ENCODE peak calls at places on chromosomes 2 and 18, in six cellular contexts. T, Z, C, X, M and G are unnamed samples.

GRCh38 chr18:44579028-44579692 is 101.5 kb upstream of the SETBP1 start:
- DNase-seq in M (no peak), Z (peak; percentile 16), X (no peak), T (peak; percentile 12), C (peak; percentile 1), G (peak; percentile 7)

GRCh38 chr2:40844353-40845277 is 392.7 kb upstream of the SLC8A1 start:
- DNase-seq in X (no peak), Z (peak; percentile 1), M (no peak), C (peak; percentile 41), T (no peak), G (no peak)

GRCh38 chr2:148814853-148815419 is 60.1 kb upstream of the KIF5C start:
- DNase-seq in M (no peak), T (no peak), X (no peak), C (no peak), Z (no peak), G (no peak)

GRCh38 chr2:88807237-88807962 is 115.9 kb downstream of the RPIA start:
- DNase-seq in T (no peak), M (no peak), Z (no peak), C (no peak), X (no peak), G (no peak)

GRCh38 chr2:102191501-102191900 is 4.7 kb downstream of the IL1RL2 start:
- DNase-seq in T (no peak), C (no peak), Z (no peak), M (no peak), X (no peak), G (no peak)

GRCh38 chr2:98356729-98357128 is 10.5 kb downstream of the CNGA3 start:
- DNase-seq in X (no peak), C (no peak), M (no peak), Z (no peak), T (no peak), G (no peak)

GRCh38 chr18:48467231-48467630 is 58.0 kb upstream of the ZBTB7C start:
- DNase-seq in M (no peak), T (no peak), C (no peak), Z (no peak), X (no peak), G (no peak)

GRCh38 chr18:902179-902718 is 2.4 kb upstream of the ADCYAP1 start:
- DNase-seq in M (no peak), C (no peak), X (no peak), Z (peak; percentile 52), T (no peak), G (no peak)

GRCh38 chr18:31241900-31242409 is 76.0 kb upstream of the DSG1 start:
- DNase-seq in M (peak; percentile 23), X (no peak), T (no peak), C (peak; percentile 98), Z (peak; percentile 57), G (no peak)

GRCh38 chr2:235191933-235192332 is 240.1 kb downstream of the SH3BP4 start:
- DNase-seq in X (no peak), C (no peak), T (no peak), M (no peak), Z (no peak), G (no peak)

GRCh38 chr2:18440141-18440605 is 120.3 kb downstream of the RDH14 start:
- DNase-seq in Z (no peak), C (no peak), M (no peak), X (no peak), T (no peak), G (no peak)

GRCh38 chr18:45839415-45840395 is 14.2 kb downstream of the SIGLEC15 start:
- DNase-seq in C (peak; percentile 23), X (no peak), Z (peak; percentile 25), T (no peak), M (no peak), G (no peak)

GRCh38 chr2:149410701-149411484 is 80.5 kb downstream of the LYPD6 start:
- DNase-seq in C (no peak), X (no peak), M (no peak), T (no peak), Z (no peak), G (no peak)

GRCh38 chr2:70789304-70790078 is 952 bp downstream of the FIGLA start:
- DNase-seq in X (no peak), T (peak; percentile 32), M (peak; percentile 57), C (peak; percentile 58), Z (peak; percentile 78), G (no peak)

GRCh38 chr2:98541489-98541888 is 66.8 kb downstream of the COA5 start:
- DNase-seq in T (no peak), M (no peak), X (no peak), C (no peak), Z (no peak), G (no peak)

GRCh38 chr18:76725445-76725844 is 96.9 kb upstream of the ZNF236 start:
- DNase-seq in M (no peak), C (no peak), Z (no peak), X (no peak), T (no peak), G (no peak)
- TF ChIP-seq POLR2AphosphoS5 in M (no peak), C (no peak), Z (no peak), X (no peak), T (no peak), G (no peak)

DNA sequence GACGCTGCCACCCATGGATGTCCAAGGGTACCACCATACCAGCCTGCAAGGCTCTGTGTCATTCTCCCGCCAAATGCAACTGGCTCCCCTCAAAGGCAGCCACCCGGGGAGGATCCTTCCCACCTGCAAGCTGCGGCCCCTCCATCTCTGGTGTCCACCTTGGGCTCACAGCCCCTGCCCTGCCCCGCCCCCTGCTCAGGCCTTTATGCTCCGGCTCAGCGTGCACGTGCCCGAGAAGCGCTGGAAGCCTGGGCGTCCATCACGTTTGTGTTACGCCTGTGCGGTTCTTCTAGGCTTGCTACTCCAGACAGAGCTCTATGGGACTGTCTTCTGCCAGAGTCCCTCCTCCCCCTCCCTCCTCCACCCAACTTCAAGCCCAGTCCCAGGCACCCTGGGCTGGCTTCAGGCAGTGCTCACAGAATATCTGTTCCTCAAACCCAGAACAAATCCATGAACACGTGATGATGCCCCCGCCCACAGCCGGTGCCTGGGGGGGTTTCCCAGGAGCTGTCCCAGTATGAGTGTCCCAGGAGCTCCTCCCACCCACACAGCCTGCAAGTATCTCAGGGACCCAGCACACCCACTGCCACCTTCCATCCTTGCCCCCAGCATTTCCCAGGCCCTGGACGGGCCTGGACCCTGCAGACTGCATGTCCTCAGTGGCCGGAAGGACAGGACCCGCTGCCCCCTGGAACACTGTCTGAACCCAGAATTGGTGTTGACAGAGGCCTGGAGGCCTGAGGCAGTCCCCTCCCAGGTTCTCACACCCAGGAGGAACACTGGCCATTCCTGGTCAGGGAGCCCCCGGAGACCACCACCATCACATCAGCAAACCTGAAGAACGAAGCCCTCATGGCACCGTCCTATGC is 30.3 kb downstream of the KIF1A start:
- DNase-seq in X (peak; percentile 3), Z (no peak), T (no peak), C (no peak), M (no peak), G (no peak)
- TF ChIP-seq POLR2A in X (no peak), Z (no peak), T (no peak), C (no peak), M (no peak), G (no peak)

GRCh38 chr2:174365583-174365982 is 29.9 kb upstream of the SCRN3 start:
- DNase-seq in T (no peak), C (no peak), Z (no peak), X (no peak), M (no peak), G (no peak)

GRCh38 chr2:174362949-174363348 is 28.2 kb downstream of the SP9 start:
- DNase-seq in Z (no peak), T (no peak), M (no peak), X (no peak), C (no peak), G (no peak)

GRCh38 chr2:174364628-174365027 is 29.9 kb downstream of the SP9 start:
- DNase-seq in X (no peak), M (no peak), C (no peak), Z (no peak), T (no peak), G (no peak)

GRCh38 chr2:174368691-174369090 is 26.8 kb upstream of the SCRN3 start:
- DNase-seq in M (no peak), T (no peak), C (no peak), X (no peak), Z (no peak), G (no peak)
- TF ChIP-seq TAF1 in M (no peak), T (no peak), C (no peak), X (no peak), Z (no peak), G (no peak)

GRCh38 chr2:37196320-37197195 is at the start of gene CEBPZOS:
- DNase-seq in X (peak; percentile 71), M (peak; percentile 70), C (peak; percentile 80), T (peak; percentile 70), Z (peak; percentile 87), G (peak; percentile 68)
- TF ChIP-seq POLR2AphosphoS5 in X (peak; percentile 81), M (peak; percentile 21), C (peak; percentile 99), T (peak; percentile 82), Z (peak; percentile 90), G (peak; percentile 80)

GRCh38 chr2:241272722-241273551 is 42.5 kb downstream of the HDLBP start:
- DNase-seq in T (peak; percentile 47), Z (peak; percentile 50), M (no peak), C (no peak), X (no peak), G (peak; percentile 50)
- TF ChIP-seq POLR2A in T (peak; percentile 64), Z (no peak), M (no peak), C (peak; percentile 76), X (peak; percentile 83), G (no peak)

GRCh38 chr2:240831594-240832204 is 11.7 kb upstream of the KIF1A start:
- DNase-seq in T (no peak), C (no peak), X (no peak), Z (no peak), M (no peak), G (no peak)
- TF ChIP-seq TAF1 in T (no peak), C (no peak), X (no peak), Z (no peak), M (no peak), G (no peak)

GRCh38 chr2:48423376-48423775 is 106.6 kb upstream of the STON1 start:
- DNase-seq in Z (no peak), M (no peak), C (no peak), X (no peak), T (no peak), G (no peak)

GRCh38 chr2:48419884-48420511 is 110.0 kb upstream of the STON1 start:
- DNase-seq in C (no peak), X (no peak), T (no peak), M (no peak), Z (no peak), G (no peak)

GRCh38 chr2:48417843-48418838 is 111.8 kb upstream of the STON1 start:
- DNase-seq in T (no peak), X (no peak), M (no peak), C (peak; percentile 37), Z (no peak), G (no peak)

GRCh38 chr2:48424356-48424755 is 105.6 kb upstream of the STON1 start:
- DNase-seq in C (no peak), Z (no peak), M (no peak), T (no peak), X (no peak), G (no peak)

GRCh38 chr2:48420512-48421197 is 109.3 kb upstream of the STON1 start:
- DNase-seq in C (peak; percentile 80), Z (peak; percentile 92), X (no peak), M (peak; percentile 67), T (peak; percentile 69), G (peak; percentile 63)
- TF ChIP-seq POLR2AphosphoS5 in C (no peak), Z (no peak), X (no peak), M (no peak), T (no peak), G (no peak)